ENCODE peak calls at places on chromosomes 11 and 22, in seven cellular contexts. One of them, this sample, is unnamed.
A peak's percentile ranks its signal among the peaks of the same experiment; 100 is the strongest.

GRCh38 chr11:1827095-1827797 is 7.5 kb upstream of the SYT8 start:
- DNase-seq in GM23248: peak; percentile 88
- DNase-seq in mammary epithelial cell: peak; percentile 89
- DNase-seq in A549: peak; percentile 55
- DNase-seq in H9: no peak
- DNase-seq in esophagus muscularis mucosa: no peak
- DNase-seq in cardiac muscle cell: no peak
- DNase-seq in this sample: peak; percentile 72

GRCh38 chr11:79441159-79441875 is 487 bp upstream of the TENM4 start:
- DNase-seq in GM23248: peak; percentile 28
- DNase-seq in mammary epithelial cell: no peak
- DNase-seq in A549: no peak
- DNase-seq in H9: peak; percentile 35
- DNase-seq in esophagus muscularis mucosa: no peak
- DNase-seq in cardiac muscle cell: no peak
- DNase-seq in this sample: no peak

GRCh38 chr22:20414059-20414440 is 20.1 kb downstream of the ZNF74 start:
- DNase-seq in GM23248: no peak
- DNase-seq in mammary epithelial cell: no peak
- DNase-seq in A549: no peak
- DNase-seq in H9: no peak
- DNase-seq in esophagus muscularis mucosa: no peak
- DNase-seq in cardiac muscle cell: no peak
- DNase-seq in this sample: no peak

GRCh38 chr22:22759889-22760546 is 115.6 kb downstream of the GGTLC2 start:
- DNase-seq in GM23248: no peak
- DNase-seq in mammary epithelial cell: no peak
- DNase-seq in A549: no peak
- DNase-seq in H9: no peak
- DNase-seq in esophagus muscularis mucosa: peak; percentile 24
- DNase-seq in cardiac muscle cell: no peak
- DNase-seq in this sample: no peak

GRCh38 chr11:70142171-70142875 is 60.8 kb upstream of the FADD start:
- DNase-seq in GM23248: peak; percentile 17
- DNase-seq in mammary epithelial cell: peak; percentile 81
- DNase-seq in A549: peak; percentile 51
- DNase-seq in H9: no peak
- DNase-seq in esophagus muscularis mucosa: no peak
- DNase-seq in cardiac muscle cell: no peak
- DNase-seq in this sample: no peak

GRCh38 chr22:28019881-28020861 is 101.1 kb upstream of the PITPNB start:
- DNase-seq in GM23248: peak; percentile 78
- DNase-seq in mammary epithelial cell: peak; percentile 23
- DNase-seq in A549: peak; percentile 55
- DNase-seq in H9: peak; percentile 82
- DNase-seq in esophagus muscularis mucosa: no peak
- DNase-seq in cardiac muscle cell: peak; percentile 72
- DNase-seq in this sample: peak; percentile 74

GRCh38 chr11:120226714-120227113 is 13.2 kb upstream of the POU2F3 start:
- DNase-seq in GM23248: no peak
- DNase-seq in mammary epithelial cell: no peak
- DNase-seq in A549: no peak
- DNase-seq in H9: no peak
- DNase-seq in esophagus muscularis mucosa: no peak
- DNase-seq in cardiac muscle cell: no peak
- DNase-seq in this sample: no peak

GRCh38 chr11:81039916-81040530 is 1599.2 kb upstream of the TENM4 start:
- DNase-seq in GM23248: no peak
- DNase-seq in mammary epithelial cell: no peak
- DNase-seq in A549: no peak
- DNase-seq in H9: no peak
- DNase-seq in esophagus muscularis mucosa: no peak
- DNase-seq in cardiac muscle cell: no peak
- DNase-seq in this sample: no peak

GRCh38 chr11:98587884-98588283 is 432.9 kb upstream of the CNTN5 start:
- DNase-seq in GM23248: no peak
- DNase-seq in mammary epithelial cell: no peak
- DNase-seq in A549: no peak
- DNase-seq in H9: no peak
- DNase-seq in esophagus muscularis mucosa: no peak
- DNase-seq in cardiac muscle cell: no peak
- DNase-seq in this sample: no peak

GRCh38 chr11:103051158-103051801 is 40.7 kb downstream of the DCUN1D5 start:
- DNase-seq in GM23248: peak; percentile 16
- DNase-seq in mammary epithelial cell: no peak
- DNase-seq in A549: no peak
- DNase-seq in H9: no peak
- DNase-seq in esophagus muscularis mucosa: no peak
- DNase-seq in cardiac muscle cell: no peak
- DNase-seq in this sample: no peak

GRCh38 chr11:86386791-86387190 is 12.1 kb downstream of the CCDC81 start:
- DNase-seq in GM23248: no peak
- DNase-seq in mammary epithelial cell: no peak
- DNase-seq in A549: no peak
- DNase-seq in H9: no peak
- DNase-seq in esophagus muscularis mucosa: no peak
- DNase-seq in cardiac muscle cell: no peak
- DNase-seq in this sample: no peak

GRCh38 chr11:22734628-22735345 is 68.4 kb downstream of the GAS2 start:
- DNase-seq in GM23248: peak; percentile 8
- DNase-seq in mammary epithelial cell: no peak
- DNase-seq in A549: no peak
- DNase-seq in H9: no peak
- DNase-seq in esophagus muscularis mucosa: no peak
- DNase-seq in cardiac muscle cell: no peak
- DNase-seq in this sample: no peak

GRCh38 chr22:40819741-40820140 is 595 bp upstream of the SLC25A17 start:
- DNase-seq in GM23248: peak; percentile 71
- DNase-seq in mammary epithelial cell: no peak
- DNase-seq in A549: no peak
- DNase-seq in H9: no peak
- DNase-seq in esophagus muscularis mucosa: no peak
- DNase-seq in cardiac muscle cell: no peak
- DNase-seq in this sample: no peak

GRCh38 chr22:27416553-27417427 is 384.8 kb downstream of the MN1 start:
- DNase-seq in GM23248: peak; percentile 90
- DNase-seq in mammary epithelial cell: peak; percentile 91
- DNase-seq in A549: no peak
- DNase-seq in H9: peak; percentile 78
- DNase-seq in esophagus muscularis mucosa: no peak
- DNase-seq in cardiac muscle cell: peak; percentile 10
- DNase-seq in this sample: no peak

GRCh38 chr11:130999086-130999485 is 82.8 kb upstream of the SNX19 start:
- DNase-seq in GM23248: peak; percentile 51
- DNase-seq in mammary epithelial cell: peak; percentile 48
- DNase-seq in A549: no peak
- DNase-seq in H9: no peak
- DNase-seq in esophagus muscularis mucosa: no peak
- DNase-seq in cardiac muscle cell: no peak
- DNase-seq in this sample: no peak

GRCh38 chr22:26617251-26618199 is at the start of gene CRYBB1:
- DNase-seq in GM23248: no peak
- DNase-seq in mammary epithelial cell: no peak
- DNase-seq in A549: no peak
- DNase-seq in H9: no peak
- DNase-seq in esophagus muscularis mucosa: no peak
- DNase-seq in cardiac muscle cell: no peak
- DNase-seq in this sample: peak; percentile 39

DNA sequence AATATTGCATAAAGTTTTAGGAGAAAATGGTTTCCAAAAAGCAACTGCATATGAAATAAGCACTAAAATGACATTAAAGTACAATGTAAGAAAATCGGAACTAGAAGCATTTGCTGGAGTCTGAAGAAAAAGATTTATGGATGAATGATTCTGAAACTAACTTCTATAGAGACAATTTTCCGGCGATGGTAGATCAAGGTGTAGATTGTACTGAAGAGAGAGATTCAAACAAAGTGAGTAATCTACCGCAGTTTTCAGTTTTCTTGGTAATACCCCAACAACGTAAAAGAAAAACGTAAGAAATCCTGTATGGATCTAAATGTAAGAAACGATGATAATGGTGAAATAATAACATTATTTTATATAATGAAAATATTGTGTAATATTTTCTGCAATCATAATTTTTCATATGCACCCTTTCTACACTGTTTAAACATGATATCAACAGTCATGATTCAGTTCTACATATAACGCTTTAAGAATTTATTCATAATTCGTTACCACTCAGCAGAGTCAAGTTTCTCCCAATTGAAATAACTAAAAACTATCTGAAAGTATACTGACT is 1.8 kb upstream of the CDPF1 start:
- DNase-seq in GM23248: no peak
- DNase-seq in mammary epithelial cell: no peak
- DNase-seq in A549: no peak
- DNase-seq in H9: no peak
- DNase-seq in esophagus muscularis mucosa: no peak
- DNase-seq in cardiac muscle cell: no peak
- DNase-seq in this sample: no peak
- H3K4me1 ChIP-seq in GM23248: peaks cover 11% of the 10 kb centered on the region
- H3K4me1 ChIP-seq in mammary epithelial cell: peaks cover 9% of the 10 kb centered on the region
- H3K4me1 ChIP-seq in A549: peaks cover 5% of the 10 kb centered on the region
- H3K4me1 ChIP-seq in H9: no peaks in the 10 kb centered on the region
- H3K4me1 ChIP-seq in esophagus muscularis mucosa: peaks cover 25% of the 10 kb centered on the region
- H3K4me1 ChIP-seq in cardiac muscle cell: peaks cover 14% of the 10 kb centered on the region
- H3K4me1 ChIP-seq in this sample: peaks cover 11% of the 10 kb centered on the region

GRCh38 chr11:100438366-100438765 is 248.7 kb upstream of the ARHGAP42 start:
- DNase-seq in GM23248: no peak
- DNase-seq in mammary epithelial cell: no peak
- DNase-seq in A549: no peak
- DNase-seq in H9: no peak
- DNase-seq in esophagus muscularis mucosa: no peak
- DNase-seq in cardiac muscle cell: peak; percentile 71
- DNase-seq in this sample: no peak

GRCh38 chr11:100445231-100445735 is 241.8 kb upstream of the ARHGAP42 start:
- DNase-seq in GM23248: no peak
- DNase-seq in mammary epithelial cell: peak; percentile 11
- DNase-seq in A549: no peak
- DNase-seq in H9: no peak
- DNase-seq in esophagus muscularis mucosa: no peak
- DNase-seq in cardiac muscle cell: peak; percentile 42
- DNase-seq in this sample: no peak

DNA sequence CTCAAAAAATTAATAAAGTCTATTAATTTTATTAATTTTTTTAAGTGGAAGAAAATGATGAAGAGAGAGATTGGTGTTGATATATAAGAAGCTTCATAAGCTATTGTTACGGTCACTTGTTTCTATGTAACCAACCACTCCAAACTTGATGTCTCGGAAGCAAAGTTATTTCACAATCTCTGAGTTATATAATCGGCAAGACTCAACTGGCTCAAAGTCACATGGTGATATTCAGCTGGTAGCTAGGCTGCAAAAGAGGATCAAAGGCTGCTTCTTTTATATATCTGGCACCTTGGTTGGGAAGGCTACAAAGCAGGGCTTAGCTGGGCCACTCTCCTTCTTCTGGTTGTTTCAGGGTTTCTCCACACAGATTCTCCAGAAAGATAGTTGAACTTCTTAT is 245.1 kb upstream of the ARHGAP42 start:
- DNase-seq in GM23248: no peak
- DNase-seq in mammary epithelial cell: no peak
- DNase-seq in A549: no peak
- DNase-seq in H9: no peak
- DNase-seq in esophagus muscularis mucosa: no peak
- DNase-seq in cardiac muscle cell: no peak
- DNase-seq in this sample: no peak
- H3K9me3 ChIP-seq in GM23248: no peaks in the 10 kb centered on the region
- H3K9me3 ChIP-seq in mammary epithelial cell: no peaks in the 10 kb centered on the region
- H3K9me3 ChIP-seq in A549: no peaks in the 10 kb centered on the region
- H3K9me3 ChIP-seq in H9: no peaks in the 10 kb centered on the region
- H3K9me3 ChIP-seq in esophagus muscularis mucosa: no peaks in the 10 kb centered on the region
- H3K9me3 ChIP-seq in cardiac muscle cell: no peaks in the 10 kb centered on the region
- H3K9me3 ChIP-seq in this sample: peaks cover 3% of the 10 kb centered on the region

GRCh38 chr11:64164392-64165312 is 1.3 kb downstream of the MACROD1 start:
- DNase-seq in GM23248: peak; percentile 36
- DNase-seq in mammary epithelial cell: no peak
- DNase-seq in A549: no peak
- DNase-seq in H9: peak; percentile 57
- DNase-seq in esophagus muscularis mucosa: no peak
- DNase-seq in cardiac muscle cell: peak; percentile 32
- DNase-seq in this sample: peak; percentile 67
- H3K4me1 ChIP-seq in GM23248: peaks cover 3% of the 10 kb centered on the region
- H3K4me1 ChIP-seq in mammary epithelial cell: peaks cover 4% of the 10 kb centered on the region
- H3K4me1 ChIP-seq in A549: peaks cover 14% of the 10 kb centered on the region
- H3K4me1 ChIP-seq in H9: no peaks in the 10 kb centered on the region
- H3K4me1 ChIP-seq in esophagus muscularis mucosa: peaks cover 21% of the 10 kb centered on the region
- H3K4me1 ChIP-seq in cardiac muscle cell: peaks cover 10% of the 10 kb centered on the region
- H3K4me1 ChIP-seq in this sample: peaks cover 12% of the 10 kb centered on the region

DNA sequence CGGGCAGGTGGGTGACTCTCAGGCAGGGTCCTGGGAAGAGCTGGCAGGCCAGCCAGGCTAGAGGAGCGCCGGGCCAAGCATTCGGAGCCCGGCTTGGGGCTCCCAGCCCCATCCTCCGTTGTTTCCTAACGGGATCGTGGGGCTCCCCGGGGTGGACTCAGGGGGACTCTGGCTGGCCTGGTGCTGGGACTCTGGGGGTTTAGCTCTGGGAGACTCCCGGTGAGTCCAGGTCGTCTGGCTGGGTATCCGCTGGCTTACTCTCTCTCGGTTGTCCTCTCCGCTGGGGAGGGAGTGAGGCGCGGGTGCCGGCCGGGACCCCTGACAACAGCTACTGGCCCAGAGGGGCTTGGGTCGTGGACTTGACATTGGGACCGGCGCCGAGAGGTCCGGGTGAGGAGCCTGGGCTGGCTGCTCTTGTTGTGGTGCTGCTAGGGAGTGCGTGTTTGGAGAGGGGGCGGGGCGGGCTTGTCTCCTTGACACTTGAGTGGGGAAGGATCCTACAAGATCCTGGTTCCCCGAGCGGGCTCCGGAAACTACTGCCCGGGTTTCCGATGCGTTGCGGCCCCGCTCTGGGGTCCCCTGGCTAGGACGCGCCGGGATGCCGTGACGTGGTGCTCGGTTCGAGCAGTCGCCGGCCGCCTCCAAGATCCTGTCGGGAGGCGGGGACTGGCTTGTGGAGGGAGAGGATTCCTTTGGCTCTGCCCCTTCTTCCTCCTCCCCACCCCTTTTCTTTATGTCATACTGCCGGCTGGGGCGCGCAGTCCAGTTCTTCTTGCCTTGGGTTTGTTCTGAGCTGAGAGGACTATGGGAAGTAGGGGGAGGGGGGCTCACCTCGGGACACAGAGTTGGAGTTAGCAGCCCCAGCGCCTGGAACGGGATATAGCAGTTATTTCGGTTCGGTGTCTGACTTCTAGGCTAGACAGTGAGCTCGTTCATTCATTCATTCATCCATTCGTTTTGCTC is 585 bp downstream of the EMSY start:
- DNase-seq in GM23248: peak; percentile 95
- DNase-seq in mammary epithelial cell: peak; percentile 89
- DNase-seq in A549: peak; percentile 87
- DNase-seq in H9: peak; percentile 88
- DNase-seq in esophagus muscularis mucosa: peak; percentile 94
- DNase-seq in cardiac muscle cell: peak; percentile 92
- DNase-seq in this sample: peak; percentile 84
- H3K9me3 ChIP-seq in GM23248: no peaks in the 10 kb centered on the region
- H3K9me3 ChIP-seq in mammary epithelial cell: no peaks in the 10 kb centered on the region
- H3K9me3 ChIP-seq in A549: no peaks in the 10 kb centered on the region
- H3K9me3 ChIP-seq in H9: no peaks in the 10 kb centered on the region
- H3K9me3 ChIP-seq in esophagus muscularis mucosa: no peaks in the 10 kb centered on the region
- H3K9me3 ChIP-seq in cardiac muscle cell: no peaks in the 10 kb centered on the region
- H3K9me3 ChIP-seq in this sample: no peaks in the 10 kb centered on the region

This sample was measured in mucosa of descending colon.